ENCODE peak calls at places on chromosome 9, in four cellular contexts. One of them, this sample, is unnamed.

GRCh38 chr9:99336531-99336930 is 114.4 kb downstream of the SEC61B start:
- DNase-seq in H9: no peak
- DNase-seq in H1: no peak
- DNase-seq in IMR-90: no peak
- DNase-seq in this sample: no peak

GRCh38 chr9:29514336-29514735 is 1941.1 kb upstream of the C9orf72 start:
- DNase-seq in H1: peak; percentile 61
- DNase-seq in IMR-90: no peak
- DNase-seq in H9: peak; percentile 64
- DNase-seq in this sample: peak; percentile 25

GRCh38 chr9:129669141-129669718 is 3.8 kb downstream of the PRRX2 start:
- DNase-seq in H1: no peak
- DNase-seq in IMR-90: peak; percentile 91
- DNase-seq in H9: no peak
- DNase-seq in this sample: no peak

GRCh38 chr9:36946653-36947052 is 87.4 kb downstream of the PAX5 start:
- DNase-seq in H9: no peak
- DNase-seq in H1: no peak
- DNase-seq in IMR-90: no peak
- DNase-seq in this sample: no peak

GRCh38 chr9:98356326-98356725 is 100.9 kb upstream of the TBC1D2 start:
- DNase-seq in IMR-90: peak; percentile 64
- DNase-seq in H1: no peak
- DNase-seq in H9: no peak
- DNase-seq in this sample: no peak

GRCh38 chr9:121447341-121447834 is 52.3 kb downstream of the GGTA1 start:
- DNase-seq in H1: no peak
- DNase-seq in IMR-90: peak; percentile 76
- DNase-seq in H9: no peak
- DNase-seq in this sample: no peak

GRCh38 chr9:83965350-83966208 is 14.4 kb downstream of the HNRNPK start:
- DNase-seq in H9: no peak
- DNase-seq in IMR-90: peak; percentile 43
- DNase-seq in H1: no peak
- DNase-seq in this sample: peak; percentile 65

GRCh38 chr9:91154686-91155085 is 207.0 kb downstream of the AUH start:
- DNase-seq in H1: no peak
- DNase-seq in IMR-90: no peak
- DNase-seq in H9: no peak
- DNase-seq in this sample: no peak

GRCh38 chr9:121213136-121213806 is 11.6 kb upstream of the RAB14 start:
- DNase-seq in H9: peak; percentile 95
- DNase-seq in IMR-90: peak; percentile 85
- DNase-seq in H1: peak; percentile 93
- DNase-seq in this sample: peak; percentile 89

GRCh38 chr9:71680189-71680983 is 87.9 kb downstream of the CEMIP2 start:
- DNase-seq in IMR-90: peak; percentile 57
- DNase-seq in H1: no peak
- DNase-seq in H9: no peak
- DNase-seq in this sample: peak; percentile 29

GRCh38 chr9:121249563-121249962 is 18.4 kb upstream of the GSN start:
- DNase-seq in H9: no peak
- DNase-seq in IMR-90: no peak
- DNase-seq in H1: no peak
- DNase-seq in this sample: no peak

GRCh38 chr9:120846251-120846869 is 3.6 kb upstream of the PSMD5 start:
- DNase-seq in H9: no peak
- DNase-seq in H1: no peak
- DNase-seq in IMR-90: no peak
- DNase-seq in this sample: no peak

GRCh38 chr9:29691758-29692407 is 2118.6 kb upstream of the C9orf72 start:
- DNase-seq in H1: peak; percentile 73
- DNase-seq in IMR-90: no peak
- DNase-seq in H9: peak; percentile 82
- DNase-seq in this sample: peak; percentile 87

GRCh38 chr9:131043097-131043496 is 34.1 kb downstream of the LAMC3 start:
- DNase-seq in H1: no peak
- DNase-seq in IMR-90: no peak
- DNase-seq in H9: no peak
- DNase-seq in this sample: peak; percentile 51

GRCh38 chr9:2066312-2067273 is 51.4 kb downstream of the SMARCA2 start:
- DNase-seq in H9: no peak
- DNase-seq in H1: no peak
- DNase-seq in IMR-90: peak; percentile 26
- DNase-seq in this sample: peak; percentile 87

GRCh38 chr9:90801175-90801506 is 478 bp upstream of the SYK start:
- DNase-seq in H9: no peak
- DNase-seq in IMR-90: no peak
- DNase-seq in H1: no peak
- DNase-seq in this sample: no peak

GRCh38 chr9:123132696-123133095 is 99.2 kb downstream of the GPR21 start:
- DNase-seq in H1: no peak
- DNase-seq in H9: no peak
- DNase-seq in IMR-90: no peak
- DNase-seq in this sample: no peak

GRCh38 chr9:91978739-91979414 is 28.8 kb upstream of the ROR2 start:
- DNase-seq in H9: peak; percentile 61
- DNase-seq in IMR-90: peak; percentile 93
- DNase-seq in H1: peak; percentile 58
- DNase-seq in this sample: peak; percentile 84

GRCh38 chr9:118609355-118610044 is 759.7 kb downstream of the BRINP1 start:
- DNase-seq in H1: no peak
- DNase-seq in IMR-90: no peak
- DNase-seq in H9: no peak
- DNase-seq in this sample: no peak

GRCh38 chr9:38081356-38082108 is 12.5 kb upstream of the SHB start:
- DNase-seq in H9: no peak
- DNase-seq in IMR-90: no peak
- DNase-seq in H1: no peak
- DNase-seq in this sample: no peak

GRCh38 chr9:109108318-109108717 is 11.4 kb downstream of the TMEM245 start:
- DNase-seq in H1: no peak
- DNase-seq in H9: no peak
- DNase-seq in IMR-90: peak; percentile 71
- DNase-seq in this sample: no peak

GRCh38 chr9:92609142-92609500 is 60.8 kb downstream of the IPPK start:
- DNase-seq in H1: no peak
- DNase-seq in H9: no peak
- DNase-seq in IMR-90: no peak
- DNase-seq in this sample: peak; percentile 33

GRCh38 chr9:112377684-112378344 is 2.1 kb upstream of the HSDL2 start:
- DNase-seq in H1: no peak
- DNase-seq in H9: no peak
- DNase-seq in IMR-90: no peak
- DNase-seq in this sample: no peak

DNA sequence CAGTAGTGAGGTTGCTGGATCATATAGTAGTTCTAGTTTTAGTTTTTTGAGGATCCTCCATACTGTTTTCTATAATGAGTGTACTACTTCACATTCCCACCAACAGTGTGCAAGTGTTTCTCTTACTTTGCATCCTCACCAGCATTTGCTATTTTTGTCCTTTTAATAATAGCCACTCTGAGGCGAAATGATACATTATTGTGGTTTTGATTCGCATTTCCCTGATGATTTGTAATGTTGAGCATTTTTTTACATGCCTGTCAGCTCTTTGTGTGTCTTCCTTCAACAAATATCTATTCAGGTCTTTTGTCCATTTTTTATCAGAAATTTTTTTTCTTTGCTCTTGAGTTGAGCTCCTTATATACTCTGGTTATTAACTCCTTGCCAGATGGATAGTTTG is 114.0 kb downstream of the ADAMTSL1 start:
- DNase-seq in IMR-90: peak; percentile 19
- DNase-seq in H1: no peak
- DNase-seq in H9: no peak
- DNase-seq in this sample: no peak
- H4K5ac ChIP-seq in IMR-90: no peak overlapping the region
- H4K5ac ChIP-seq in H1: no peak overlapping the region
- H4K5ac ChIP-seq in H9: no peak overlapping the region
- H4K5ac ChIP-seq in this sample: no peak overlapping the region

DNA sequence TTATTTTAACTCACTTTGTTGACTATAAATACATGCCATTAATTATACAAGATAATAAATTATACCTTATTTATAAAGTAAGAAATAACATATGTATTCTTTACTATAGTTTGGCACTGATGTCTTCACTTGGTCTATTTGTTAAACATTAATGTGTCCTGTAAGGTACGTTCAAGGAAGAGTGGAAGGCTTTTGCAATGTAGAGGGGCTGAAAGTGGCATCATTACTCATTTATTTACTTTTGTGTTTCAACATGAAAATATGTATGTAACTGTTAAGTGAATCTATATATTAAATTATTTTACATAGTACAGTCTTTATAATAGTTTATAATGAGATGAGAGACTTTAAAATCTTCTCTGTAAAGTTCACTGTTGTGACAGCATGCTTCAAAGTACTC is 348.7 kb downstream of the CCDC171 start:
- DNase-seq in IMR-90: no peak
- DNase-seq in H9: no peak
- DNase-seq in H1: no peak
- DNase-seq in this sample: no peak
- H3K23ac ChIP-seq in IMR-90: no peak overlapping the region
- H3K23ac ChIP-seq in H9: no peak overlapping the region
- H3K23ac ChIP-seq in H1: no peak overlapping the region
- H3K23ac ChIP-seq in this sample: no peak overlapping the region

DNA sequence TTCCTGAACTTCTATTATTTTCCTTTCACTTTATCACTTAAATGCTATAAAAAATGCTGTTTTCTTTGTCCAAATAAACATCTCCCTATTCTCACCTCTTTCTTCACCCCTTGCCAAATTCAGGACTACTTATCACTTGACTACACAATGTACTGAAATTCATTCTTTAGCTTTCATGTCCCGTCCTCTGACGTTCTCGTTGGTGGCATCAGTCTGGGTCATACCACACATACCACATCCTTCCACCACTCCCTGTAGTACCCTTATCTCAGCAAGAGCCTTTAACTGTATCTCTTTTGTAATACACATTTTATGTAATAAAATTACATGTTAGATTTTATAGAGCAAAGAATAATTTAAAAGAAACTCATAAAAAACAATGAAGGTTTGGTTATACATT is 231.2 kb upstream of the PAPPA start:
- DNase-seq in IMR-90: no peak
- DNase-seq in H9: no peak
- DNase-seq in H1: no peak
- DNase-seq in this sample: no peak
- H4K8ac ChIP-seq in IMR-90: peak overlapping the region; percentile 89
- H4K8ac ChIP-seq in H9: no peak overlapping the region
- H4K8ac ChIP-seq in H1: no peak overlapping the region
- H4K8ac ChIP-seq in this sample: no peak overlapping the region

GRCh38 chr9:31232485-31232884 is 1152.0 kb upstream of the ACO1 start:
- DNase-seq in IMR-90: no peak
- DNase-seq in H9: no peak
- DNase-seq in H1: no peak
- DNase-seq in this sample: no peak

GRCh38 chr9:31236344-31236743 is 1148.1 kb upstream of the ACO1 start:
- DNase-seq in H9: no peak
- DNase-seq in IMR-90: no peak
- DNase-seq in H1: no peak
- DNase-seq in this sample: no peak
- H4K5ac ChIP-seq in H9: no peak overlapping the region
- H4K5ac ChIP-seq in IMR-90: no peak overlapping the region
- H4K5ac ChIP-seq in H1: no peak overlapping the region
- H4K5ac ChIP-seq in this sample: no peak overlapping the region

GRCh38 chr9:95736370-95736769 is 139.1 kb upstream of the ERCC6L2 start:
- DNase-seq in H1: no peak
- DNase-seq in IMR-90: no peak
- DNase-seq in H9: peak; percentile 62
- DNase-seq in this sample: peak; percentile 72

GRCh38 chr9:95740217-95741004 is 135.1 kb upstream of the ERCC6L2 start:
- DNase-seq in IMR-90: no peak
- DNase-seq in H9: no peak
- DNase-seq in H1: no peak
- DNase-seq in this sample: no peak

GRCh38 chr9:95735701-95736100 is 139.8 kb upstream of the ERCC6L2 start:
- DNase-seq in H9: no peak
- DNase-seq in IMR-90: no peak
- DNase-seq in H1: no peak
- DNase-seq in this sample: no peak

GRCh38 chr9:95736891-95737522 is 138.5 kb upstream of the ERCC6L2 start:
- DNase-seq in H9: no peak
- DNase-seq in IMR-90: no peak
- DNase-seq in H1: no peak
- DNase-seq in this sample: no peak

GRCh38 chr9:95738438-95738837 is 137.1 kb upstream of the ERCC6L2 start:
- DNase-seq in H1: no peak
- DNase-seq in IMR-90: no peak
- DNase-seq in H9: no peak
- DNase-seq in this sample: no peak
- H3K23ac ChIP-seq in H1: no peak overlapping the region
- H3K23ac ChIP-seq in IMR-90: no peak overlapping the region
- H3K23ac ChIP-seq in H9: no peak overlapping the region
- H3K23ac ChIP-seq in this sample: no peak overlapping the region

GRCh38 chr9:134324359-134325095 is 1.7 kb upstream of the RXRA start:
- DNase-seq in H1: no peak
- DNase-seq in H9: no peak
- DNase-seq in IMR-90: peak; percentile 35
- DNase-seq in this sample: no peak

GRCh38 chr9:134323741-134324358 is 2.4 kb upstream of the RXRA start:
- DNase-seq in H9: no peak
- DNase-seq in IMR-90: no peak
- DNase-seq in H1: no peak
- DNase-seq in this sample: peak; percentile 59

GRCh38 chr9:134321571-134321930 is 4.7 kb upstream of the RXRA start:
- DNase-seq in IMR-90: no peak
- DNase-seq in H1: no peak
- DNase-seq in H9: no peak
- DNase-seq in this sample: no peak

GRCh38 chr9:134321957-134322741 is 4.1 kb upstream of the RXRA start:
- DNase-seq in IMR-90: no peak
- DNase-seq in H9: no peak
- DNase-seq in H1: no peak
- DNase-seq in this sample: no peak

DNA sequence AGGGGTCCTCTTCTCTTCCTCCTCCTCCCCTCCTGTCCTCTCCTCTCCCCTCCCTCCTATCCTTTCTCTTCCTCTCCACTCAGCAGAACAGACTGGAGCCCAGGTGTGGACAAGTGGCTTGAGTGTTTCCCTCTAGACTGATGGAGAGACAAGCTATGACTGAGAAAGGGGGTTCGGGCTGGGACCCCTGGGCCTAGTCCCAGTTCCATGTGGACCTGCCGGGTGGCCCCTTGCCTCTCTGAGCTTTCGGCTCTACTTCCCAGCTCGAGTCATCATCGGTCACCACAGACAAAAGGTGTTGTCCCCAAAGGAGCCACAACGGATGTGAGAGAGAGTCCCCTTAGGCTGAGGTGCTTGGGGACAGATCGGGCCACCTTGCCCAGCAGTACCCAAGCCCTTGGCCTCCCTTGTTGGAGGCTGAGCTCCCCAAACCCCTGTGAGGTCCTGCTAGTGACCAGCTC is 3.4 kb upstream of the RXRA start:
- DNase-seq in IMR-90: no peak
- DNase-seq in H1: no peak
- DNase-seq in H9: no peak
- DNase-seq in this sample: no peak
- H4K8ac ChIP-seq in IMR-90: no peak overlapping the region
- H4K8ac ChIP-seq in H1: no peak overlapping the region
- H4K8ac ChIP-seq in H9: no peak overlapping the region
- H4K8ac ChIP-seq in this sample: no peak overlapping the region

GRCh38 chr9:27037499-27037898 is 32.0 kb upstream of the LRRC19 start:
- DNase-seq in H1: no peak
- DNase-seq in IMR-90: no peak
- DNase-seq in H9: no peak
- DNase-seq in this sample: no peak
- H4K5ac ChIP-seq in H1: no peak overlapping the region
- H4K5ac ChIP-seq in IMR-90: peak overlapping the region; percentile 77
- H4K5ac ChIP-seq in H9: no peak overlapping the region
- H4K5ac ChIP-seq in this sample: no peak overlapping the region